ENCODE peak calls at places on chromosomes 7 and 10, in eight cellular contexts. E is NCI-H748 treated with DMSO at 0.1 percent for 48 hours, I is NB4, Q is GM12864, B is non-pigmented ciliary epithelial cell, S is fibroblast of lung, V is osteocyte, U is C1 segment of cervical spinal cord. Z is an unnamed sample.

GRCh38 chr10:50279489-50279888 is 28.2 kb upstream of the ASAH2 start:
- DNase-seq in E (no peak), I (no peak), Q (no peak), B (no peak), S (no peak), V (no peak), U (no peak), Z (peak)

GRCh38 chr10:64648915-64649314 is 1127.7 kb downstream of the REEP3 start:
- DNase-seq in E (no peak), I (peak), Q (no peak), B (no peak), S (no peak), V (no peak), U (no peak), Z (no peak)

GRCh38 chr7:26657139-26657753 is 207.1 kb downstream of the SKAP2 start:
- DNase-seq in E (no peak), I (no peak), Q (no peak), B (no peak), S (no peak), V (no peak), U (no peak), Z (no peak)

GRCh38 chr7:1666779-1667565 is 3.1 kb upstream of the ELFN1 start:
- DNase-seq in E (no peak), I (no peak), Q (no peak), B (no peak), S (no peak), V (no peak), U (no peak), Z (peak)

GRCh38 chr10:132548869-132549268 is 11.3 kb downstream of the INPP5A start:
- DNase-seq in E (no peak), I (peak), Q (no peak), B (no peak), S (no peak), V (no peak), U (no peak), Z (no peak)

GRCh38 chr10:116737582-116738358 is 4.6 kb downstream of the HSPA12A start:
- DNase-seq in E (no peak), I (no peak), Q (no peak), B (no peak), S (no peak), V (no peak), U (no peak), Z (no peak)

GRCh38 chr7:138668197-138668596 is 33.0 kb downstream of the SVOPL start:
- DNase-seq in E (no peak), I (peak), Q (no peak), B (no peak), S (no peak), V (no peak), U (no peak), Z (no peak)

GRCh38 chr7:107318523-107319160 is 149.8 kb downstream of the HBP1 start:
- DNase-seq in E (no peak), I (no peak), Q (no peak), B (no peak), S (peak), V (no peak), U (no peak), Z (no peak)

GRCh38 chr10:60082341-60083038 is 176.1 kb upstream of the CCDC6 start:
- DNase-seq in E (no peak), I (no peak), Q (no peak), B (no peak), S (peak), V (no peak), U (no peak), Z (no peak)

GRCh38 chr10:34739915-34740314 is 75.2 kb downstream of the PARD3 start:
- DNase-seq in E (peak), I (peak), Q (no peak), B (peak), S (peak), V (no peak), U (no peak), Z (peak)

GRCh38 chr10:89653410-89653828 is 8.4 kb upstream of the PANK1 start:
- DNase-seq in E (no peak), I (no peak), Q (no peak), B (peak), S (no peak), V (no peak), U (no peak), Z (peak)

GRCh38 chr7:111756687-111757178 is 194.4 kb upstream of the IMMP2L start:
- DNase-seq in E (no peak), I (peak), Q (no peak), B (no peak), S (peak), V (no peak), U (peak), Z (peak)

Z was measured in H54.